ENCODE peak calls at places on chromosomes 7 and 10, in ten cellular contexts. F is cardiac fibroblast, T is AG04449, O is astrocyte, V is stomach, R is hepatocyte, G is BJ, Y is breast epithelium, P is bronchial epithelial cell, S is ovary. X is an unnamed sample.

GRCh38 chr10:8677642-8678041 is 623.2 kb downstream of the GATA3 start:
- DNase-seq in F (no peak), T (no peak), O (no peak), V (no peak), R (no peak), G (no peak), Y (no peak), P (no peak), S (no peak), X (no peak)

GRCh38 chr10:68301790-68302502 is 29.9 kb upstream of the HNRNPH3 start:
- DNase-seq in F (peak), T (peak), O (peak), V (no peak), R (peak), G (peak), Y (no peak), P (peak), S (no peak), X (no peak)

GRCh38 chr7:128266891-128267839 is 26.1 kb downstream of the LEP start:
- DNase-seq in F (peak), T (peak), O (peak), V (peak), R (peak), G (peak), Y (peak), P (peak), S (peak), X (peak)

GRCh38 chr10:19839552-19839951 is 23.3 kb downstream of the PLXDC2 start:
- DNase-seq in F (no peak), T (no peak), O (no peak), V (no peak), R (no peak), G (no peak), Y (no peak), P (no peak), S (no peak), X (no peak)

GRCh38 chr10:91798736-91799579 is 732 bp downstream of the TNKS2 start:
- DNase-seq in F (peak), T (no peak), O (peak), V (peak), R (peak), G (peak), Y (no peak), P (peak), S (peak), X (peak)

GRCh38 chr10:114242235-114242634 is 3.2 kb downstream of the VWA2 start:
- DNase-seq in F (no peak), T (no peak), O (no peak), V (no peak), R (no peak), G (no peak), Y (no peak), P (no peak), S (no peak), X (no peak)

GRCh38 chr7:111730476-111731300 is 168.4 kb upstream of the IMMP2L start:
- DNase-seq in F (peak), T (no peak), O (peak), V (no peak), R (peak), G (no peak), Y (no peak), P (peak), S (no peak), X (no peak)

GRCh38 chr7:138667535-138667934 is 33.6 kb downstream of the SVOPL start:
- DNase-seq in F (no peak), T (no peak), O (no peak), V (no peak), R (no peak), G (no peak), Y (no peak), P (no peak), S (no peak), X (no peak)

GRCh38 chr10:70617798-70618568 is 15.4 kb upstream of the PRF1 start:
- DNase-seq in F (peak), T (peak), O (peak), V (no peak), R (no peak), G (no peak), Y (no peak), P (peak), S (no peak), X (no peak)

GRCh38 chr7:94386416-94386815 is 8.3 kb upstream of the COL1A2 start:
- DNase-seq in F (no peak), T (no peak), O (peak), V (no peak), R (no peak), G (no peak), Y (no peak), P (no peak), S (no peak), X (no peak)

GRCh38 chr7:94392391-94392782 is 2.3 kb upstream of the COL1A2 start:
- DNase-seq in F (no peak), T (no peak), O (no peak), V (no peak), R (no peak), G (no peak), Y (no peak), P (no peak), S (no peak), X (no peak)

GRCh38 chr7:94391716-94392390 is 2.8 kb upstream of the COL1A2 start:
- DNase-seq in F (peak), T (no peak), O (peak), V (no peak), R (peak), G (peak), Y (no peak), P (no peak), S (peak), X (no peak)

GRCh38 chr7:94393251-94393758 is 1.4 kb upstream of the COL1A2 start:
- DNase-seq in F (peak), T (no peak), O (no peak), V (no peak), R (peak), G (no peak), Y (no peak), P (no peak), S (peak), X (no peak)

GRCh38 chr7:94389381-94389780 is 5.3 kb upstream of the COL1A2 start:
- DNase-seq in F (no peak), T (no peak), O (no peak), V (no peak), R (no peak), G (no peak), Y (no peak), P (peak), S (no peak), X (no peak)
- TF ChIP-seq CTCF in F (no peak), T (no peak), O (no peak), V (no peak), R (no peak), G (no peak), Y (no peak), P (no peak), S (no peak), X (no peak)

DNA sequence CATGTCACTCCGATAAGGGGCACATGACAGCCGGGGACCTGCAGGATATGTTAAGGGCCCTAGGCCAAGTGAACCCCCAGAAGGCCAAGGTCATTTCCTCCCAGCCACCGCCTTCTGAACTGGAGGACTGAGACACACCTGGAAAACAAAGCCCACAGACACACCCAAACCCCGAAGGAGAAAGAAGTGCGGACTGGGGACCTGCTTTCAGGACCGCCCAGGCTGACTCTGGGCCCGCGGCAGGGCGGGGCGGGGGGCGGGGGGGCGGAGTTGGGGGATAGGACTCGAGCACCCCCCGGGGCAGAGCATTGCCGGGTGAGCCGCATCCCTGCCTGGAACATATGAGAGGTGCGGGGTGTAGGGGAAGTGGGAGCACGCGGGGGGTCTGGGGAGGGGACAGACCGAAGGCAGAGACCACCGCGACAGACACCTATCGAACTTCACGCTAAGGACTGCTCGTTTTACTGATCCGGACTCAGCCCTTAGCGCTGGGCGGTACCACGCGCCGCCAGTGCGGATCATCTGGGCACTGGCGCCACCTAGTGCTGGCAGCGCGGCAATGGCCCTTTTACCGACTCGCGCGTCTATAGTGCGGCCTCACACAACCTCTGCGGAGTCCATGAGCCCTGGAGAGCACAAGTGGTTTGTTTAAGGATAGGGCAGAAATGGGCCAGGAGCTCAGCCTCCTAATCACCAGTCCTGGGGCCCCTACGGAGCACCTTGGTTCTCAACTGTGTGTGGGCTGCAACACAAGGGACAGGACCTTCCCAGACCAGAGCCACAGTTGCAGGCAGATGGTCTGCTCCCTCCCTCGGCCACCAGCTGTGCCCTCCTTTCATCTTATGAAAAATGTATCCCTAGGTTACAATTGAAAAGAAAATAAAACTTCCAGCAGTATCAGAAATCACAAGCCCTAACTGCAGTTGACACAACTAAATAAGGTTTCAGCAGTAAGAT is 157.6 kb downstream of the HERPUD2 start:
- DNase-seq in F (peak), T (no peak), O (peak), V (peak), R (peak), G (no peak), Y (peak), P (peak), S (peak), X (peak)
- H3K4me3 ChIP-seq in F (peak), T (peak), O (peak), V (peak), R (peak), G (peak), Y (peak), P (peak), S (peak), X (no peak)

GRCh38 chr7:16670021-16670420 is 24.0 kb downstream of the BZW2 start:
- DNase-seq in F (peak), T (peak), O (peak), V (no peak), R (no peak), G (no peak), Y (no peak), P (no peak), S (no peak), X (no peak)

GRCh38 chr7:16668978-16669377 is 23.0 kb downstream of the BZW2 start:
- DNase-seq in F (peak), T (no peak), O (no peak), V (no peak), R (no peak), G (no peak), Y (no peak), P (no peak), S (no peak), X (no peak)

GRCh38 chr7:16669581-16669980 is 23.6 kb downstream of the BZW2 start:
- DNase-seq in F (peak), T (no peak), O (peak), V (no peak), R (no peak), G (no peak), Y (no peak), P (peak), S (no peak), X (no peak)

GRCh38 chr7:16667355-16667754 is 21.4 kb downstream of the BZW2 start:
- DNase-seq in F (no peak), T (no peak), O (no peak), V (no peak), R (no peak), G (no peak), Y (no peak), P (no peak), S (no peak), X (no peak)

DNA sequence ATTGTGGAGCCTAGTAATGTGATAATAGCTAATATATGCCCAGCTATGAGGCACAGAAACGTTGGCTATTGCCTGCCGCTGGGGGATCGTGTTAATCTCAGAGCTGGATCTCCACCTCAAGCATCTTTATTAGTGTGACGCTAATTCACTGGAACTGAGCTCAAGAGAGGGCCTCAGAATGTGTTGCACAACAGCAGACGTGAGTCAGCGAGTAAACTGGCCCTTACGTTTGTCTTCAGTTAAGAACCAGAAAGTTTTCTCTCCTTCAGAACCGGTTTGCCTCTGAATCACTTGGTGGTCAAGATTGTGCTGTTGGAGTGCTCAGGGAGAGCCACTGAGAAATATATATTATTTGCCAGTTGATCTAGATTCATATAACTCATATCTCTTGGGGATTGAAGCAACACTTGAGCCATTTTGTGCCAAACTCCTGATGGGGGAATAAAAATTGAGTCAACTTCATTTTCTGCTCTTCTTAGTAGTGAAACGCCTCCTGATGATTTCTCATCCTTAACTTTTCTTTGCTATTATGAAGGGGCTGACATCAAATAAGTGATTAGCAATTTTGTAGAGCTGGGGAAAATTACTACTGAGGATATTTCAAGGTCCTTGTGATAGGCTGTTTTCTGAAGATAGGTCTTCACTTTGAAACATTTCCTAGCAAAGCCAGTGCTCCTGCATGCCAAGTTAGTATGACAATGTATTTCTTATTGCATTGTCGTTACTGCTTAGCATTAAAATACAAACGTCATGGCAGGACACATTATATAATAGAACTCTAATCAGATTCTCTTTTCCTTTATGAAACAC is 22.3 kb downstream of the BZW2 start:
- DNase-seq in F (peak), T (peak), O (peak), V (peak), R (peak), G (peak), Y (peak), P (peak), S (peak), X (peak)
- TF ChIP-seq CTCF in F (peak), T (peak), O (no peak), V (no peak), R (no peak), G (peak), Y (peak), P (peak), S (no peak), X (no peak)

GRCh38 chr10:102776779-102777417 is 33.1 kb downstream of the WBP1L start:
- DNase-seq in F (peak), T (peak), O (peak), V (peak), R (peak), G (peak), Y (peak), P (peak), S (peak), X (peak)
- H3K4me3 ChIP-seq in F (peak), T (peak), O (peak), V (peak), R (peak), G (no peak), Y (peak), P (peak), S (peak), X (no peak)

DNA sequence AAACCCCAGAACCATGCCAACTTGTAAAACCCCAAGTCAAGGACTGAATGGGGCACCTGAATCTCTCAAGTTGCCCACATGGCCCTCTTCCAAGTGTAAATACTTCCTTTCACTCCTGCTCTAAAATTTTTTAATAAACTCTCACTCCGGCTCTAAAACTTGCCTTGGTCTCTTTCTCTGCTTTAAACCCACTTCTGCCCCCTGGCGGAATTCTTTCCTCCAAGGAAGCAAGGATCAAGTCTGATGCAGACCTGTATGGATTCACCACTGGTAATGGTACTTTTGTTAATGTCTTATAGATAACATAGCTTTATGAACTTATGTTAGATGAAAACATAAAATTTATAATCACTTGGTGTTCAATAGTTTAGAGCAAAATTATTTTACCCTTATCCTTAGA is 33.8 kb downstream of the SLC16A9 start:
- DNase-seq in F (peak), T (no peak), O (no peak), V (peak), R (no peak), G (no peak), Y (no peak), P (no peak), S (no peak), X (peak)
- TF ChIP-seq CTCF in F (peak), T (no peak), O (no peak), V (no peak), R (peak), G (no peak), Y (no peak), P (no peak), S (no peak), X (no peak)

X was measured in body of pancreas.